ENCODE peak calls at places on chromosome 2, in four cellular contexts. V is Caki2; F is central memory CD4-positive, alpha-beta T cell; K is AG08395. J is an unnamed sample.
A peak's percentile ranks its signal among the peaks of the same experiment; 100 is the strongest.

GRCh38 chr2:143070688-143071087 is 58.5 kb upstream of the ARHGAP15 start:
- DNase-seq in V (no peak), F (no peak), K (no peak), J (no peak)

GRCh38 chr2:85558160-85558559 is 3.1 kb downstream of the GGCX start:
- DNase-seq in V (no peak), F (no peak), K (no peak), J (no peak)

GRCh38 chr2:233399306-233400225 is 45.3 kb downstream of the DGKD start:
- DNase-seq in V (no peak), F (peak; percentile 42), K (no peak), J (no peak)

GRCh38 chr2:172350844-172351480 is 76.4 kb upstream of the ITGA6 start:
- DNase-seq in V (no peak), F (no peak), K (no peak), J (no peak)

GRCh38 chr2:130352229-130352628 is 3.6 kb upstream of the PTPN18 start:
- DNase-seq in V (no peak), F (no peak), K (no peak), J (no peak)

GRCh38 chr2:231297108-231297908 is 98.2 kb upstream of the B3GNT7 start:
- DNase-seq in V (peak; percentile 61), F (no peak), K (peak; percentile 77), J (peak; percentile 25)

GRCh38 chr2:39435254-39435653 is 1.8 kb downstream of the MAP4K3 start:
- DNase-seq in V (no peak), F (no peak), K (no peak), J (no peak)

GRCh38 chr2:96815326-96816126 is 542 bp upstream of the CNNM3 start:
- DNase-seq in V (peak; percentile 70), F (no peak), K (peak; percentile 45), J (no peak)

GRCh38 chr2:237943395-237944094 is 23.3 kb upstream of the UBE2F start:
- DNase-seq in V (no peak), F (no peak), K (no peak), J (no peak)

GRCh38 chr2:45083175-45083574 is 73.9 kb upstream of the SIX2 start:
- DNase-seq in V (no peak), F (no peak), K (peak; percentile 38), J (no peak)

GRCh38 chr2:15058015-15058414 is 425.5 kb downstream of the LRATD1 start:
- DNase-seq in V (no peak), F (no peak), K (no peak), J (no peak)

GRCh38 chr2:73859721-73860586 is 31.2 kb downstream of the STAMBP start:
- DNase-seq in V (peak; percentile 71), F (no peak), K (peak; percentile 85), J (no peak)

GRCh38 chr2:165758276-165758675 is 35.8 kb downstream of the GALNT3 start:
- DNase-seq in V (no peak), F (no peak), K (no peak), J (no peak)

GRCh38 chr2:212882626-212883025 is 268.8 kb downstream of the IKZF2 start:
- DNase-seq in V (no peak), F (no peak), K (no peak), J (no peak)

GRCh38 chr2:119387381-119388129 is 20.8 kb downstream of the DBI start:
- DNase-seq in V (peak; percentile 96), F (no peak), K (peak; percentile 83), J (peak; percentile 79)

GRCh38 chr2:38522754-38523349 is 79.9 kb downstream of the HNRNPLL start:
- DNase-seq in V (no peak), F (no peak), K (no peak), J (no peak)

GRCh38 chr2:216689397-216689796 is 6.0 kb downstream of the IGFBP5 start:
- DNase-seq in V (no peak), F (no peak), K (no peak), J (no peak)

GRCh38 chr2:180980943-180981898 is 816 bp downstream of the UBE2E3 start:
- DNase-seq in V (peak; percentile 30), F (peak; percentile 19), K (peak; percentile 21), J (no peak)

GRCh38 chr2:219912530-219912929 is 285.1 kb downstream of the SLC4A3 start:
- DNase-seq in V (no peak), F (no peak), K (peak; percentile 81), J (no peak)

GRCh38 chr2:204972606-204973336 is 427.5 kb downstream of the PARD3B start:
- DNase-seq in V (peak; percentile 8), F (no peak), K (no peak), J (no peak)

GRCh38 chr2:165120740-165121467 is 82.9 kb downstream of the SCN3A start:
- DNase-seq in V (no peak), F (no peak), K (no peak), J (no peak)

GRCh38 chr2:48417843-48418838 is 111.8 kb upstream of the STON1 start:
- DNase-seq in V (no peak), F (no peak), K (no peak), J (no peak)

GRCh38 chr2:120239488-120240287 is 13.0 kb upstream of the RALB start:
- DNase-seq in V (peak; percentile 69), F (no peak), K (peak; percentile 95), J (no peak)

GRCh38 chr2:46296840-46297545 is at the start of gene EPAS1:
- DNase-seq in V (peak; percentile 79), F (peak; percentile 73), K (peak; percentile 97), J (peak; percentile 86)

GRCh38 chr2:224039080-224039769 is at the start of gene SERPINE2:
- DNase-seq in V (peak; percentile 88), F (no peak), K (peak; percentile 90), J (peak; percentile 13)

GRCh38 chr2:40325111-40325510 is 126.8 kb downstream of the SLC8A1 start:
- DNase-seq in V (peak; percentile 49), F (no peak), K (no peak), J (no peak)

GRCh38 chr2:189104926-189105325 is 74.6 kb downstream of the COL5A2 start:
- DNase-seq in V (no peak), F (no peak), K (no peak), J (no peak)

J was measured in tibial nerve.